ENCODE peak calls at places on chromosomes 7 and 10, in four cellular contexts. O is nephron progenitor cell; D is H1; J is stimulated activated CD8-positive, alpha-beta memory T cell treated with anti-CD3 and anti-CD28 coated beads, Interleukin-15, amount 100 ng/mL, for 24 hours. X is an unnamed sample.

GRCh38 chr7:105521027-105521730 is 892 bp downstream of the PUS7 start:
- DNase-seq in O (peak), D (no peak), J (peak), X (peak)

GRCh38 chr10:28326516-28327493 is 23.9 kb upstream of the MPP7 start:
- DNase-seq in O (no peak), D (no peak), J (no peak), X (peak)

GRCh38 chr7:129975309-129975708 is 22.5 kb upstream of the UBE2H start:
- DNase-seq in O (no peak), D (no peak), J (no peak), X (no peak)

GRCh38 chr7:39811161-39811614 is 138.9 kb upstream of the CDK13 start:
- DNase-seq in O (peak), D (no peak), J (no peak), X (no peak)

GRCh38 chr10:44425466-44425865 is 40.6 kb upstream of the CXCL12 start:
- DNase-seq in O (no peak), D (no peak), J (no peak), X (no peak)

GRCh38 chr7:791481-791880 is 40.8 kb upstream of the SUN1 start:
- DNase-seq in O (no peak), D (no peak), J (no peak), X (no peak)

GRCh38 chr10:22427890-22428571 is 82.7 kb downstream of the SPAG6 start:
- DNase-seq in O (no peak), D (no peak), J (no peak), X (no peak)

GRCh38 chr10:129417882-129418281 is 49.2 kb upstream of the MGMT start:
- DNase-seq in O (no peak), D (no peak), J (no peak), X (no peak)

GRCh38 chr7:151831606-151832005 is 45.3 kb downstream of the PRKAG2 start:
- DNase-seq in O (no peak), D (no peak), J (no peak), X (no peak)

X was measured in H9.